ENCODE peak calls at places on chromosomes 6 and 20, in seven cellular contexts. H is neuronal stem cell, M is mesenchymal stem cell, V is H9, E is IMR-90, W is H1, T is trophoblast cell. J is an unnamed sample.

GRCh38 chr6:48535569-48535968 is 424.6 kb upstream of the PTCHD4 start:
- DNase-seq in H (peak; percentile 2), M (peak; percentile 74), V (no peak), E (peak; percentile 4), W (no peak), T (no peak), J (peak; percentile 50)

GRCh38 chr6:140071115-140071514 is 696.7 kb upstream of the CITED2 start:
- DNase-seq in H (no peak), M (peak; percentile 60), V (no peak), E (peak; percentile 86), W (no peak), T (no peak), J (no peak)

GRCh38 chr20:4813076-4813838 is 91.5 kb downstream of the PRND start:
- DNase-seq in H (no peak), M (no peak), V (no peak), E (no peak), W (no peak), T (no peak), J (no peak)

GRCh38 chr20:36118372-36118771 is 36.2 kb upstream of the EPB41L1 start:
- DNase-seq in H (no peak), M (no peak), V (no peak), E (no peak), W (no peak), T (no peak), J (no peak)

GRCh38 chr6:71724456-71725180 is 161.7 kb upstream of the RIMS1 start:
- DNase-seq in H (no peak), M (no peak), V (no peak), E (no peak), W (no peak), T (no peak), J (no peak)

GRCh38 chr20:48864254-48864653 is 36.5 kb upstream of the PREX1 start:
- DNase-seq in H (no peak), M (no peak), V (no peak), E (no peak), W (no peak), T (no peak), J (no peak)

GRCh38 chr6:6806793-6807518 is 218.4 kb downstream of the LY86 start:
- DNase-seq in H (no peak), M (no peak), V (no peak), E (no peak), W (no peak), T (peak; percentile 35), J (no peak)

GRCh38 chr6:137571854-137572253 is 77.7 kb upstream of the OLIG3 start:
- DNase-seq in H (peak; percentile 36), M (peak; percentile 19), V (peak; percentile 57), E (peak; percentile 13), W (no peak), T (peak; percentile 56), J (peak; percentile 56)

GRCh38 chr6:97674802-97675201 is 391.8 kb upstream of the MMS22L start:
- DNase-seq in H (no peak), M (peak; percentile 51), V (no peak), E (peak; percentile 90), W (no peak), T (no peak), J (peak; percentile 17)

DNA sequence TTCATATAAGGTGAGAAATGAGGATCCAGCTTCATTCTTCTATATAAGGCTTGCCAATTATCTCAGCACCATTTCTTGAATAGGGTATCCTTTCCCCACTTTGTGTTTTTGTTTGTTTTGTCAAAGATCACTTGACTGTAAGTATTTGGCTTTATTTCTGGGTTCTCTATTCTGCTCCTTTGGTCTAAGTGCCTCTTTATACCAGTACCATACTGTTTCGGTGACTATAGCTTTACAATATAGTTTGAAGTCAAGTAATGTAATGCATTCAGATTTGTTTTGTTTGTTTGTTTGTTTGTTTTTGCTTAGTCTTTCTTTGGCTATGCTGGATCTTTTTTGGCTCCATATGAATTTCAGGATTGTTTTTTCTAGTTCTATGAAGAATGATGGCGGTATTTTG is 64.6 kb downstream of the ERMARD start:
- DNase-seq in H (no peak), M (no peak), V (no peak), E (no peak), W (no peak), T (no peak), J (no peak)
- H2BK5ac ChIP-seq in H (no peak overlapping the region), M (no peak overlapping the region), V (no peak overlapping the region), E (no peak overlapping the region), W (no peak overlapping the region), T (no peak overlapping the region), J (no peak overlapping the region)

GRCh38 chr6:167578371-167578901 is 248.3 kb upstream of the AFDN start:
- DNase-seq in H (no peak), M (no peak), V (no peak), E (no peak), W (no peak), T (no peak), J (no peak)

GRCh38 chr6:167580512-167580911 is 246.2 kb upstream of the AFDN start:
- DNase-seq in H (no peak), M (no peak), V (no peak), E (no peak), W (no peak), T (no peak), J (no peak)

GRCh38 chr6:167583412-167583811 is 243.3 kb upstream of the AFDN start:
- DNase-seq in H (no peak), M (no peak), V (no peak), E (no peak), W (no peak), T (no peak), J (no peak)

GRCh38 chr6:167579786-167580370 is 246.8 kb upstream of the AFDN start:
- DNase-seq in H (no peak), M (no peak), V (no peak), E (no peak), W (no peak), T (no peak), J (no peak)

DNA sequence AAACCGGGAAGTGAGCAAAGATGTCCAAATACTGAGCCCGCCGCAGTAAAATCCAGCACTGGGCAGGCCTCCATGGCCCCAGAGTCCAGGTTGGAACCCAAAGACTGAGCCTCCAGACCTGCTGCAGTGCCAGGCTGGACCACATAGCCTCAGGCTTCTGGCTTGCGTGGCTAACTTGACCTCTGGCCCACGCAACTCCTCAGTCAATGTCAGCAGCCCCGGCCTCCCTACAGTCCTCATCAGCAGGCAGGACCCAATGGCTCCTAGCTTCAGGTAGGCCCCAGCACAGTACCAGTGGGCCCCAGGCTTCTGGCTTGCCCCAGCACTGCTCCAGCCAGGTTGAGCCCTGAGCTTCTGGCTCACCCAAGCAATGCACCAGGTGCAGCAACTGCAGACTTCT is 245.1 kb upstream of the AFDN start:
- DNase-seq in H (no peak), M (no peak), V (no peak), E (no peak), W (no peak), T (no peak), J (no peak)
- H2BK5ac ChIP-seq in H (peak overlapping the region; percentile 85), M (no peak overlapping the region), V (no peak overlapping the region), E (no peak overlapping the region), W (no peak overlapping the region), T (no peak overlapping the region), J (no peak overlapping the region)

DNA sequence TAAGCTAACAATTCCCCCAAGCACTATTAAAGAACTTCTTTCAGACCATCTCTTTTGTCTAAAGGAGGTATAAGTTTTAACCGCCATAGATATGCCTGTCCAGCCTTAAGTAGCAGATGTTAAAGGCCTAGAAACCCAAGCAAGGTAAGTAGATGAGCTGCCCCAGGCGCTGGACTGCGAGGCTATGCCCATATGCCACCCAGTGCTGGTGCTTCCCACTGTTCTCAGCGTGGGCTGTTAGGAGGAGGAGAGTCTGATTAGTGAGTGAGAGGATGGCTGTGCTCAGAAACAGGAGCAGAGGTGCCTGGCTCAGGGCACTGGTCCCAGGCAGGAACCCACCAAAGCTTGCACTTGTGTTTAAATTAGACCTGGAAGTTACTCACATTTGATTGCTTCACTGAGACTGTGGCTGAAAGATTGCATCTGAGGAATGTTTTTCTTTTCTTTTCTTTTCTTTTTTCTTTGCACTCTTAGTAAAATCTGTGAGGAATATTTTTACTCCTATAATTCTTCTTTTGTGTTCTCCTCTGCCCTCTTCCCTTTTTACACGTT is 32.2 kb downstream of the PRPH2 start:
- DNase-seq in H (no peak), M (no peak), V (no peak), E (peak; percentile 58), W (no peak), T (no peak), J (no peak)
- H2BK5ac ChIP-seq in H (no peak overlapping the region), M (no peak overlapping the region), V (no peak overlapping the region), E (peak overlapping the region; percentile 3), W (no peak overlapping the region), T (no peak overlapping the region), J (no peak overlapping the region)

DNA sequence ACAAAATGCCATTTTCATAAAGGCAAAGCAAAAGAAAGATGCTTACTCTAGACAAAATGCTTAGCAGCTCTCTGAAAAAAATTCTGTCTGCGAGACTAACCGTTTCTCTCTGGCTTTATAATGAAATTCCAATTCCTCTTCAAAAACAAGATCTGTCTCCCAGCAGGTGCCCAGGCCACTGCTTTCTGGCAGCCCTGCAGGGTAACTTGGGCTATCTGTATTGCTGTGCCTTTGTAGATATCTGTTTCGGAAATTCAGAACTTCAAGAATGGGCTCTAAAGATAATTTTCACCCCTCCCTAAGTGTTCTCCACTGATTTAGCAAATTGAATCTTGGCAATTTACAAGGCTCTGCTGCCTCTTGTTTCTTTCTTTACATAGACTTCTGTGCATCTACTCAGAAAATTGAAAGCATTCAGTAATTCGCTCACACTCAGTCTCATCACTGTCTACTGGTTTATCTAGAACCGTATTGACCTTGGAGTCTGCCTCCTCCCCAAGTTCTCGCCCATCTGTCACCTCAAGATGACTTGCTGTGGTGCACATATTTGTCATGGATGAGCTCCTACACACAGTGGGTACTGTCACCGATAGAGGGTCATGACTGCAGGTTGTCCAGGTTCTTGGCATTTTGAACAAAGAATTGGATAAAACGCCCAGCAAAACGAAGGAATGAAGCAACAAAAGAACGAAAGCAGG is 26.4 kb upstream of the FABP7 start:
- DNase-seq in H (no peak), M (no peak), V (no peak), E (no peak), W (no peak), T (no peak), J (no peak)
- H2BK5ac ChIP-seq in H (no peak overlapping the region), M (no peak overlapping the region), V (no peak overlapping the region), E (no peak overlapping the region), W (peak overlapping the region; percentile 48), T (no peak overlapping the region), J (no peak overlapping the region)